ENCODE peak calls at places on chromosomes 2 and 18, in seven cellular contexts. B is IMR-90, F is GM20000, O is foreskin fibroblast, X is astrocyte, Q is GM12865, M is coronary artery. L is an unnamed sample.

GRCh38 chr2:208595386-208596275 is 189.0 kb downstream of the PTH2R start:
- DNase-seq in B (no peak), F (no peak), O (no peak), X (no peak), Q (no peak), M (no peak), L (no peak)

GRCh38 chr2:240508832-240509545 is 48.8 kb downstream of the ANKMY1 start:
- DNase-seq in B (no peak), F (no peak), O (no peak), X (no peak), Q (no peak), M (peak), L (no peak)

GRCh38 chr2:230990131-230990898 is 5.6 kb upstream of the SPATA3 start:
- DNase-seq in B (no peak), F (no peak), O (no peak), X (no peak), Q (no peak), M (no peak), L (no peak)

GRCh38 chr2:9497017-9497416 is 22.7 kb downstream of the IAH1 start:
- DNase-seq in B (no peak), F (no peak), O (no peak), X (no peak), Q (no peak), M (no peak), L (no peak)

GRCh38 chr2:3466482-3466863 is 52.9 kb downstream of the ADI1 start:
- DNase-seq in B (no peak), F (no peak), O (no peak), X (no peak), Q (no peak), M (no peak), L (no peak)

GRCh38 chr18:33123852-33124251 is 316.7 kb downstream of the CCDC178 start:
- DNase-seq in B (no peak), F (no peak), O (no peak), X (no peak), Q (no peak), M (no peak), L (no peak)

GRCh38 chr2:238239552-238239871 is 326 bp downstream of the HES6 start:
- DNase-seq in B (no peak), F (no peak), O (no peak), X (no peak), Q (peak), M (no peak), L (no peak)

GRCh38 chr2:240796543-240797499 is 23.2 kb downstream of the KIF1A start:
- DNase-seq in B (no peak), F (no peak), O (no peak), X (no peak), Q (no peak), M (no peak), L (no peak)

GRCh38 chr2:28586864-28587263 is 91.0 kb downstream of the PLB1 start:
- DNase-seq in B (no peak), F (peak), O (no peak), X (no peak), Q (peak), M (peak), L (no peak)

GRCh38 chr2:199348871-199349270 is 108.9 kb downstream of the SATB2 start:
- DNase-seq in B (no peak), F (no peak), O (no peak), X (no peak), Q (no peak), M (no peak), L (no peak)

GRCh38 chr18:21914739-21915319 is 174.2 kb downstream of the MIB1 start:
- DNase-seq in B (peak), F (no peak), O (peak), X (peak), Q (peak), M (no peak), L (peak)

GRCh38 chr2:181570833-181571661 is 85.9 kb downstream of the CERKL start:
- DNase-seq in B (peak), F (no peak), O (no peak), X (no peak), Q (peak), M (no peak), L (peak)

DNA sequence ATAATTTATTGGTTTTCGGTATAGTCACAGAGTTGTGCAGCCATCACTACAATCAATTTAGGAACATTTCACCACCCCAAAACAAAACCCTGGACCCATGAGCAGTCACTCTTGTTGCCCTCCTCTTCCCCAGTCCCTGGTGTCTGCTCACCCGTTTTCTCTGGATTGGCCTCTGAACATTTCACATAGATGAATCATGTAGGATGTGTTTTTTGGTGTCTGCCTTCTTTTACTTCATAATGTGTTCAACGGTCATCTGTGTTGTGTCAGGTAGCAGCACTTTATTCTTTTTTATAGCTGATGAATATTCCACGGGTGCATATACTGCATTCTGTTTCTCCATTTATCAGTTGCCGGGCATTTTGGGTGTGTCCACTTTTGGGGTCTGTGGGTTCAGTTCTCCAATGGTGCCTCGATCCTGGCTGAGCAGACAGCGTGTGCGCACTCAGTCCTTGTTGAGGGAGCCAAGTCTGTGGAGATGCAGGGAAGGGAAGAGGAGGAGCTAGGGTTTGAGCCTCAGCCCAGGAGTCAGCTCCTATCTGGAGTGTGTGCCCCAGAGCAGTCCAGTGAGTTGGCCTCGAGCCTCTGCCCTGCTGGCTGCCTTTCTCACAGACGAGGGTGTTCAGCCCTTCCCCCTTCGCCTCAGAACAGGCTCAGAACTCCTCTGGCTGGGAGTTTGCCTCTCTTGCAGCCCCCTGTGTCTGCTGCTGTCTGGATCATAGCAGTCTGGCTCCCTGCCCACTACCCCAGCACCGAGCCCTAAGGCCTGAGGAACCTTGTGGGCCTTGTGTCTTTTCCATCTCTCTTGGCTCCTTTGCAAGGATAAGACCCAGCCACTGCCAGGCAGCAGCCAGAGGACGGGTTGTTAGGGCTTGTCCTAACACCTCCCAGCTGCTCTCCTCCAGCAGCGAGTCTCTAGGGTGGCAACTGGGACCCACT is 18.0 kb downstream of the C2orf74 start:
- DNase-seq in B (peak), F (no peak), O (peak), X (peak), Q (no peak), M (peak), L (peak)
- TF ChIP-seq CTCF in B (no peak), F (no peak), O (no peak), X (no peak), Q (no peak), M (no peak), L (no peak)

DNA sequence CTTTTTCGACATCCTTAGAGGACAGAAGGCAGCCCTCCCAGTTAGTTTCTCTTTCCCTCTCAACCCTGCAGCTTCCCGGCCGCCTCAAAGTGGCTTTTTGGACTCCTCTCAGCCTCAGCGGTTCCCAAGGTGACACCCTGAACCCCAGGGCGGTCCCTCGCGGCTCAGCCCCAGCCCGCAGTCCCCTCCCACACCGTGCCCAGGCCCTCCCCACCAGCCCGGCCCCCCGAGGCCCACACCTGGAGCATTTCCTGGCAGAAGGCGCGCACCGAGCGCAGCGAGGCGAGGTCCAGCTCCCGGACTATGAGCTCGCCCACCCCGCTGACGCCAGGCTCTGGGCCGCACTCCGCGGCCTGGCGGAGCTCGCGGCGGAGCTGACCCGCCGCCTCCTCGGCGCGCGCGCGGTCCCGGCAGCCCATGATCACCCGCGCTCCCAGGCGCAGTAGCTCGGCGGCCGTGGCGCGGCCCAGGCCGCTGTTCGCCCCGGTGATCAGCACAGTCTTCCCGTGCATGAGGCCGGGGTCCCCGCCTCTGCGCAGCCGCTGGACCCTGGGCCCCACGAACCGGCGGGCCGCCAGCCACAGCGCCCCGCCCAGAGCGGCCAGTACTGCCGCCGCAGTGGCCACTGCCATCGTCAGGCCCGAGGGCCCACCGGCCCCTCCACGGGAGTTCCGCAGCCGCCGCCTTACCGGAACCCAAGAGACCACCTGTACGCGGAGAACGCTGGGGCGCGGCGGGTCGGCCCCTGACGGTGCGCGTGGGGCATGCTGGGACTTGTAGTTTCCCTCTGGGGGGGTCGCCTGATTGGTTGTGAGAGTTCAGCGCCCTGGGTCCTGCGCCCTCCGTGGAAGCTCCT is at the start of gene RDH14:
- DNase-seq in B (peak), F (peak), O (peak), X (peak), Q (peak), M (peak), L (peak)
- TF ChIP-seq CTCF in B (no peak), F (no peak), O (no peak), X (no peak), Q (no peak), M (no peak), L (no peak)

DNA sequence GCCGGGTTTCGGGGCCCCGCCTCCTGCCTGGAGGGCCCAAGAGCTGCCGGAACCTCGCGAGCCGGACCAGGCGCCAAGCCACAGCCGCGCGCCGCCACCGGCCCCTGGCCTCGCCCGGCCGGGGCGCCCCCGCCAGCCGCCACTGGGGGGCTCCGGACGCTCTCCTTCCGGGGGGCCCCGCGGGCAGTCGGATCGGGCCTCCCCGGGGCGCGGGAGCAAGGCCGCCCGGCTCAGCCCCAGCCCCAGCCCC is 17.4 kb upstream of the HAAO start:
- DNase-seq in B (peak), F (no peak), O (peak), X (peak), Q (peak), M (peak), L (peak)
- TF ChIP-seq CTCF in B (peak), F (no peak), O (no peak), X (no peak), Q (peak), M (no peak), L (no peak)

GRCh38 chr2:71532327-71532726 is 79.0 kb downstream of the DYSF start:
- DNase-seq in B (no peak), F (no peak), O (no peak), X (no peak), Q (no peak), M (no peak), L (no peak)

GRCh38 chr2:71530246-71530986 is 77.1 kb downstream of the DYSF start:
- DNase-seq in B (peak), F (peak), O (peak), X (peak), Q (peak), M (no peak), L (peak)

GRCh38 chr2:71531522-71532047 is 78.2 kb downstream of the DYSF start:
- DNase-seq in B (peak), F (no peak), O (peak), X (peak), Q (no peak), M (no peak), L (peak)

GRCh38 chr2:71528749-71529148 is 75.4 kb downstream of the DYSF start:
- DNase-seq in B (no peak), F (no peak), O (no peak), X (no peak), Q (no peak), M (no peak), L (no peak)

DNA sequence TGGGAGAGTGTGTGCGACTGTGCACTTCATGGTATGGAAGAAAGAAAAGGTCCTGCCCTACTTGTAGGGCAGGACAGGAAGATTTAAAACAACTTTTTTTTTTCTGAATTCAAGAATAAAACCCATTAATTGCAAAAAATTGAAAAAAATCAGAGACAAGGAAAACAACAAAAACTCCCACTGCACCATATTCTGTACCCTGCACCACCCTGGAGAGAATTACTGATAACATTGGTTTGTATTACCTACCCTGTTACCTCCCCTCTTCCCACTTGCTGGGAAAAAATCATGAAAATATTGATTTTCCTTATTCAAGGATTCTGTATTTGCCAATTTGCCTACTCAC is 77.6 kb downstream of the DYSF start:
- DNase-seq in B (no peak), F (no peak), O (no peak), X (no peak), Q (no peak), M (no peak), L (no peak)
- TF ChIP-seq CTCF in B (no peak), F (no peak), O (no peak), X (no peak), Q (no peak), M (no peak), L (no peak)

GRCh38 chr18:59057493-59057795 is 82.2 kb upstream of the SEC11C start:
- DNase-seq in B (no peak), F (no peak), O (no peak), X (no peak), Q (no peak), M (no peak), L (no peak)

GRCh38 chr18:59055345-59056032 is 84.2 kb upstream of the SEC11C start:
- DNase-seq in B (no peak), F (no peak), O (peak), X (no peak), Q (no peak), M (peak), L (no peak)

GRCh38 chr18:59057969-59058368 is 81.7 kb upstream of the SEC11C start:
- DNase-seq in B (peak), F (no peak), O (peak), X (peak), Q (no peak), M (peak), L (peak)

GRCh38 chr18:59054892-59055291 is 84.8 kb upstream of the SEC11C start:
- DNase-seq in B (no peak), F (no peak), O (no peak), X (peak), Q (no peak), M (peak), L (peak)

GRCh38 chr18:59056706-59057492 is 82.8 kb upstream of the SEC11C start:
- DNase-seq in B (peak), F (peak), O (peak), X (peak), Q (peak), M (peak), L (peak)
- TF ChIP-seq CTCF in B (peak), F (peak), O (peak), X (no peak), Q (peak), M (peak), L (peak)

DNA sequence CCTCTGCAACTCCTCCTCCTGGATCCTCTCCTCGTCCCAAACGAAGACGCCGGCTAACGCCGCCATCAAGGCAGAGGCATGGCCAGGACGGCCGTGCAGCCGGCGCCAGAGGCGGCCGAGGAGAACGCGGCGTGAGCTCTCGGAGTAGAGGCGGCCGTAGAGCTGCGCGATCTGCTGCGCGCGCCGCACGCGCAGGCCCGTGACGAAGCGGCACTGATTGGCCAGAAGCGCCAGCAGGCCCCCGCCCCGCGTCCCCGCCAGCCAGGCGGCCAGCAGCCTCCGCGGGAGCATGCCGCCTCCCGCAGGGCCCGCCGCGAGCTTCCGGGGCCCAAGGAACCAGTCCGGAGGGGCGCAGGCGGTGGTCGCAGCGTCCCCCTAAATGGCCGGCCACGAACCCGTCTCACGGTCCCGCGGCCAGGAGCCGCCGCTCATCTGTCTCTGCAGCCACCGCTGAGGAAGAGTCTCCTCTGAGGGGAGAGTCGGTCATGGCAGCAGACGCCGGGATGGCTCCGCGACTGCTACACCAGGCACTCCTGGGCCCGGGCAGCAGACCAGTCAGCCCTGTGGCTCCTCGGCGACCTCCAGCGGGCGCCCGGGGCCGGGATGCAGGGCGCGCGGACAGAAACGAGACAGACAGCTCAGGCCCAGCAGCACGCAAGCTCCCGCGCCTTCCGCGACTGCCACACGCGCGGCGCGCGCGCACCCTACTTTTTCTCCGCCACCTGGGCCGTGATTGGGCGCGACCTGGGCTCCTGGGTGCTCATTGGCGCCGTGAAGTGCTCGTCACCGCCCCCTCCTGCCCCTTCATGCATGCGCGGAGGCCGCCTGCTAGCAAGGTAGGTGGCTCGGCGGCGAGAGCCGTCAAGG is at the start of gene STARD7:
- DNase-seq in B (peak), F (peak), O (peak), X (peak), Q (peak), M (peak), L (peak)
- TF ChIP-seq CTCF in B (peak), F (no peak), O (no peak), X (no peak), Q (no peak), M (no peak), L (peak)

GRCh38 chr2:112583497-112584133 is 794 bp upstream of the CHCHD5 start:
- DNase-seq in B (no peak), F (no peak), O (no peak), X (no peak), Q (peak), M (no peak), L (no peak)
- TF ChIP-seq CTCF in B (no peak), F (no peak), O (peak), X (no peak), Q (no peak), M (no peak), L (no peak)